ENCODE peak calls at places on chromosomes 13 and 19, in four cellular contexts. P, A, U and G are unnamed samples.

GRCh38 chr13:80072231-80072630 is 268.7 kb downstream of the SPRY2 start:
- DNase-seq in U (no peak), P (no peak), A (no peak), G (no peak)

GRCh38 chr13:98060282-98060681 is 82.6 kb upstream of the FARP1 start:
- DNase-seq in A (no peak), P (no peak), U (no peak), G (no peak)

GRCh38 chr19:47157455-47158321 is 27.1 kb downstream of the SAE1 start:
- DNase-seq in A (no peak), U (peak), P (peak), G (no peak)

GRCh38 chr19:4730740-4731171 is 7.1 kb upstream of the DPP9 start:
- DNase-seq in U (peak), A (no peak), P (peak), G (no peak)

GRCh38 chr13:47843005-47843404 is 158.1 kb downstream of the SUCLA2 start:
- DNase-seq in A (no peak), P (no peak), U (no peak), G (no peak)

GRCh38 chr13:35957996-35958395 is 173.2 kb downstream of the DCLK1 start:
- DNase-seq in U (no peak), A (no peak), P (no peak), G (no peak)

GRCh38 chr13:44967656-44968451 is 21.4 kb downstream of the NUFIP1 start:
- DNase-seq in U (no peak), A (no peak), P (no peak), G (peak)

GRCh38 chr19:40666803-40667438 is 23.5 kb downstream of the NUMBL start:
- DNase-seq in A (no peak), U (no peak), P (no peak), G (no peak)

GRCh38 chr19:55368701-55369563 is 1.3 kb downstream of the IL11 start:
- DNase-seq in P (no peak), A (no peak), U (peak), G (no peak)

GRCh38 chr13:109010912-109011311 is 381.5 kb downstream of the MYO16 start:
- DNase-seq in U (no peak), A (no peak), P (no peak), G (no peak)

GRCh38 chr19:4374451-4375163 is 25.7 kb downstream of the SH3GL1 start:
- DNase-seq in P (no peak), A (peak), U (peak), G (peak)

GRCh38 chr19:36213793-36214387 is 575 bp downstream of the ZNF565 start:
- DNase-seq in A (no peak), U (no peak), P (no peak), G (no peak)

GRCh38 chr13:30690282-30691188 is 44.8 kb upstream of the ALOX5AP start:
- DNase-seq in P (no peak), A (no peak), U (no peak), G (peak)

GRCh38 chr13:112177889-112178288 is 110.9 kb downstream of the SOX1 start:
- DNase-seq in A (no peak), P (no peak), U (no peak), G (no peak)

GRCh38 chr13:46885018-46885417 is 11.8 kb downstream of the HTR2A start:
- DNase-seq in U (no peak), P (no peak), A (no peak), G (no peak)

GRCh38 chr19:55579766-55580621 is 654 bp downstream of the ZNF579 start:
- DNase-seq in U (peak), A (peak), P (peak), G (peak)

GRCh38 chr13:44417446-44417845 is 43.8 kb downstream of the SERP2 start:
- DNase-seq in P (no peak), U (no peak), A (peak), G (no peak)

GRCh38 chr13:22948421-22948820 is 232.4 kb upstream of the SGCG start:
- DNase-seq in A (no peak), U (no peak), P (peak), G (no peak)

GRCh38 chr13:82878536-82878935 is 1003.7 kb downstream of the SLITRK1 start:
- DNase-seq in P (no peak), U (no peak), A (no peak), G (no peak)

GRCh38 chr19:8302357-8302691 is 5.8 kb downstream of the CD320 start:
- DNase-seq in P (no peak), A (no peak), U (peak), G (no peak)

GRCh38 chr13:46593403-46593802 is 40.4 kb downstream of the LRCH1 start:
- DNase-seq in P (no peak), U (no peak), A (no peak), G (no peak)

DNA sequence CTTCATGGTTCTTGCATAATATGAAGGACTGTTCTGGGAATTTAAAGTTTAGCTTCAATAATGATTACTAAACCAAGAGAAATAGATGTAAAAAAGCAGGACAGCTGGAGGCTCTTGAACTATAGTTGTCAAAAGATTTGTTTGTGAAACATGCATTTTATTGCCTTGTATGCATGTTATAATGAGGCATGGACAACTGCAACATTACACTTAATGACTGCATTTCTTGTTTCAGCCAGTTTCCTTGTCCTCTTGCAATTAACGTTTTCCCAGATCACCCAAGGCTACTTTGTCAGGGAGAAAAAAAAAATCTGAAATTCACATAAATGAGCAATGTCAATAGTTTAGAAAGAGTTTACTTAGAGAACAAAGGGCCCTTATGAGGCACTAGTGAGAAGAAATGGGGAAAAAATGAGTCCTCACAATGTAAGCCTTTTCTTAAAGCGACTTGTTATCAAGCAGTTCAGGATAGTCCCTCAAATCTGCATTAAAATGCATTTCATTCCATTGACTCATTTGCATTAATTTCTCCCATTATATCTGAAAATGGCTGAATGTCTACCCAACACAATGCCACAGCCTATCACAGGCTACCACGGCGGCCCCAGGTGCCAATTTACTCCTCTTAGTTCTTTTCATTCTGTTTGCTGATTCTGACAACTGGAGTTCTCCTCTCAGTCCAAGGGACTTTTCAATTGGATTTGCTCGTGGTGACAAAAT is 107.3 kb downstream of the DACH1 start:
- DNase-seq in P (no peak), U (no peak), A (peak), G (no peak)
- TF ChIP-seq JUN in P (no peak), U (no peak), A (no peak), G (no peak)

GRCh38 chr19:58581227-58582141 is 8.3 kb upstream of the MZF1 start:
- DNase-seq in U (peak), A (peak), P (peak), G (peak)
- TF ChIP-seq CEBPB in U (no peak), A (no peak), P (peak), G (no peak)

GRCh38 chr19:44005968-44006367 is 3.2 kb downstream of the ZNF230 start:
- DNase-seq in A (no peak), U (no peak), P (no peak), G (no peak)
- H3K4me3 ChIP-seq in A (no peak), U (no peak), P (no peak), G (no peak)

GRCh38 chr13:32232263-32232662 is 82.9 kb downstream of the ZAR1L start:
- DNase-seq in U (no peak), A (no peak), P (no peak), G (no peak)

GRCh38 chr13:32224916-32225315 is 90.2 kb downstream of the ZAR1L start:
- DNase-seq in P (no peak), A (no peak), U (no peak), G (no peak)

GRCh38 chr13:32225494-32225931 is 89.7 kb downstream of the ZAR1L start:
- DNase-seq in P (no peak), A (no peak), U (no peak), G (no peak)

GRCh38 chr13:32229443-32229842 is 85.7 kb downstream of the ZAR1L start:
- DNase-seq in A (no peak), P (no peak), U (no peak), G (no peak)

GRCh38 chr13:32228330-32229041 is 86.7 kb downstream of the ZAR1L start:
- DNase-seq in A (no peak), P (no peak), U (no peak), G (peak)
- TF ChIP-seq JUN in A (no peak), P (no peak), U (no peak), G (no peak)

GRCh38 chr19:1069009-1069779 is 2.2 kb downstream of the ARHGAP45 start:
- DNase-seq in P (no peak), U (no peak), A (no peak), G (no peak)

GRCh38 chr19:1066251-1066747 is 668 bp upstream of the ARHGAP45 start:
- DNase-seq in U (no peak), P (peak), A (peak), G (no peak)

GRCh38 chr19:1066748-1067340 is at the start of gene ARHGAP45:
- DNase-seq in P (peak), A (no peak), U (peak), G (no peak)

GRCh38 chr19:1068111-1069001 is 1.4 kb downstream of the ARHGAP45 start:
- DNase-seq in P (peak), U (no peak), A (no peak), G (no peak)

DNA sequence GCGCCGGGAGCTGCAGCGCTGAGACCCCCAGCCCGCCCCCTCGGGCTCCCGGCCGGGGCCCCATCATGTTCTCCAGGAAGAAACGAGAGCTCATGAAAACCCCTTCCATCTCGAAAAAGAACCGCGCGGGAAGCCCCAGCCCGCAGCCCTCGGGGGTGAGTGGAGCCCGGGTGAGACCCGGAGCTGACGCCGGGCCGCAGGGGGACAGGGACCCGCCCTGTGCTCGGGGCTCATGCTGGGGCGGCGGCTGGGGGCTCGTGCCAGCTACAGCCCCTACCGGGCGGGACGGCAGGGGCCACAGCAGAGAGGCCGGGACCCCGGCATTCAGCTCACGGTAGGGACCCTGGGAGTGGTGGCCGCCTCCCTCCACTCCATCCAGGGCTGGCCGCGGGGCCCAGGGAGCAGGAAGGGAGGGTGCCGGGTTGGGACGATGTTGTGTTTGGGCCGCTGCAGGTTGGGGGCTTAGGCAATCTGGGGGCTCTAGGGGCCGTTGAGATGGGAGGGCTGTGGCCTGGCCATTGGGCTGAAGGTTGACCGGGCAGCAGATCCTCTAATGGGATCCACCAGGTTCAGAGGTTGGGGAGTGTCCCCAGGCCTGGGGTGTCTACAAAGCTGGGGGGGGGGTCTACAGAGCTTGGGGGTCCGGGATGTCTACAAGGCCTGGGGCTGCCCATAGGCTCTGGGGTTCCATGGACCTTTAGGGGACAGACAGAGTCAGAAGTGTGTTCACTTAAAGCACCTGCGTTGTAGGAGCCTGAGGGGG is 555 bp downstream of the ARHGAP45 start:
- DNase-seq in P (no peak), A (no peak), U (peak), G (no peak)
- TF ChIP-seq CEBPB in P (no peak), A (no peak), U (no peak), G (no peak)

DNA sequence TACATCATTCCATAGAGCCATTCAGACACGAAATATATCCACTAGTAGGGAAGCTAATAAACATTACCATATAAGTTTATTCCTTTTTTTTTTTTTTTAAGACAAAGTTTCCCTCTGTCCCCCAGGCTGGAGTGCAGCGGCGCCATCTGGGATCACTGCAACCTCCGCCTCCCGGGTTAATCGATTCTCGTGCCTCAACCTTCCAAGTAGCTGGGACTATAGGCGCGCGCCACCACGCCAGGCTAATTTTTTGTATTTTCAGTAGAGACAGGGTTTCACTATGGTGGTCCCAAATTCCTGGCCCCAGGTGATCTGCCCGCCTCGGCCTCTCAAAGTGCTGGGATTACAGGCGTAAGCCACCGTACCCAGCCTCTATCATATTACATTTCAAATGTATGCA is 612 bp upstream of the ZNF154 start:
- DNase-seq in U (no peak), A (no peak), P (peak), G (no peak)
- H3K4me3 ChIP-seq in U (no peak), A (no peak), P (peak), G (no peak)